ENCODE peak calls at places on chromosomes 11 and 22, in ten cellular contexts. D is fibroblast of pulmonary artery, B is coronary artery, S is cardiac muscle cell, G is epithelial cell of esophagus, O is colonic mucosa, Q is bronchial epithelial cell, L is MM.1S, Z is mucosa of descending colon, P is vagina. N is an unnamed sample.

GRCh38 chr11:67436459-67437081 is 912 bp downstream of the PTPRCAP start:
- DNase-seq in D (no peak), B (no peak), S (no peak), G (no peak), O (no peak), Q (no peak), L (no peak), Z (peak; percentile 68), P (no peak), N (peak; percentile 11)

GRCh38 chr11:46363455-46363920 is 16.2 kb downstream of the DGKZ start:
- DNase-seq in D (no peak), B (no peak), S (no peak), G (peak; percentile 79), O (no peak), Q (peak; percentile 69), L (no peak), Z (no peak), P (no peak), N (peak; percentile 53)

GRCh38 chr11:67627394-67627787 is 2.3 kb downstream of the NUDT8 start:
- DNase-seq in D (no peak), B (no peak), S (no peak), G (no peak), O (no peak), Q (no peak), L (no peak), Z (peak; percentile 25), P (no peak), N (no peak)

GRCh38 chr22:49566141-49566541 is 261.5 kb downstream of the BRD1 start:
- DNase-seq in D (no peak), B (peak; percentile 70), S (no peak), G (no peak), O (no peak), Q (no peak), L (no peak), Z (no peak), P (no peak), N (no peak)

GRCh38 chr22:36194971-36195370 is 6.6 kb downstream of the APOL4 start:
- DNase-seq in D (peak; percentile 85), B (peak; percentile 78), S (peak; percentile 75), G (peak; percentile 55), O (peak; percentile 45), Q (peak; percentile 43), L (peak; percentile 54), Z (peak; percentile 39), P (peak; percentile 89), N (peak; percentile 70)

GRCh38 chr11:65973439-65974110 is 12.0 kb downstream of the SART1 start:
- DNase-seq in D (no peak), B (no peak), S (no peak), G (peak; percentile 98), O (no peak), Q (peak; percentile 99), L (no peak), Z (no peak), P (no peak), N (peak; percentile 13)

GRCh38 chr11:34427171-34427805 is 11.4 kb upstream of the CAT start:
- DNase-seq in D (peak; percentile 53), B (no peak), S (peak; percentile 9), G (peak; percentile 90), O (no peak), Q (peak; percentile 87), L (no peak), Z (no peak), P (no peak), N (peak; percentile 89)

GRCh38 chr11:124402326-124402922 is 3.6 kb upstream of the OR8B3 start:
- DNase-seq in D (peak; percentile 92), B (no peak), S (peak; percentile 62), G (peak; percentile 91), O (peak; percentile 65), Q (peak; percentile 86), L (peak; percentile 64), Z (peak; percentile 35), P (no peak), N (peak; percentile 88)

GRCh38 chr11:14418801-14419417 is 59.9 kb upstream of the RRAS2 start:
- DNase-seq in D (peak; percentile 36), B (no peak), S (no peak), G (peak; percentile 71), O (peak; percentile 22), Q (peak; percentile 61), L (no peak), Z (no peak), P (no peak), N (no peak)

GRCh38 chr11:76380161-76380976 is 563 bp downstream of the THAP12 start:
- DNase-seq in D (peak; percentile 12), B (peak; percentile 78), S (peak; percentile 1), G (peak; percentile 29), O (peak; percentile 50), Q (peak; percentile 23), L (peak; percentile 40), Z (no peak), P (no peak), N (peak; percentile 16)

GRCh38 chr11:46916669-46917108 is 1.7 kb downstream of the LRP4 start:
- DNase-seq in D (peak; percentile 80), B (no peak), S (peak; percentile 87), G (peak; percentile 85), O (peak; percentile 62), Q (peak; percentile 73), L (no peak), Z (peak; percentile 55), P (no peak), N (peak; percentile 68)

GRCh38 chr11:86398106-86398505 is 23.4 kb downstream of the CCDC81 start:
- DNase-seq in D (no peak), B (no peak), S (no peak), G (no peak), O (no peak), Q (no peak), L (no peak), Z (no peak), P (no peak), N (no peak)

GRCh38 chr11:27296406-27296994 is 66.5 kb downstream of the CCDC34 start:
- DNase-seq in D (peak; percentile 79), B (no peak), S (peak; percentile 64), G (peak; percentile 75), O (no peak), Q (peak; percentile 69), L (peak; percentile 51), Z (no peak), P (no peak), N (peak; percentile 75)

GRCh38 chr22:18013436-18013835 is 10.9 kb downstream of the MICAL3 start:
- DNase-seq in D (no peak), B (no peak), S (no peak), G (no peak), O (no peak), Q (no peak), L (no peak), Z (no peak), P (no peak), N (no peak)

DNA sequence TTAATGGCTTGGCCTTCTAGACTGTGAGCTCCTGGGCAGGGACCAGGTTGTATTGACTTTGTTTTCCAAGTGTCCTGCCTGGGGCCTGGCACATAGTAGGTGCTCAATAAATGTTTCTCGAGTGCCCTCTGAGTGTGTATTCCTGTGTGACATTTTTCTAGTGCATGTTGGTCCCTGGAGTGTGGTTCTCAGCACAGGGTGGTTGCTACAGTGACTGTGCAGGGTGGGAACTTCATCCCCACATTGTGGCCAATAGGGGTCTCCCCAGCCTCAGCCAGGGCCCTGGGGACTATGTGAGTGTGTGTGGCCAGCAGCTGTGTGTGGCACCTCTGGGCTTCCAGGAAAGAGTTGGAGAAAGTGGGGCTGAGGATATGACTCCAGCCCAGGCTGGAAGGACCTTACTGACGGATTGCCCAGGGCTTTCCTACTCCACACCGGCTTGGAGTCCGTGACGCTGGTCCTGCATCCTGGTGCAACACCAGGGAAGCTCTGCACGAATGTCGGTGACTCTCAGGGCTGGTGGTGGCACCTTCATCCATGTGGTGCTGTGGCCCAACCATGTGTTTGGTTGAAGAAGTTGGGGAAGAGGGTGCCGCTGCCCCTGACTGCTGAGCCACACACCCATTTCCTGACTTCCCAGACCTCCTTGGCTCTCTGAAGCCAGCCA is 9.0 kb upstream of the MARK2 start:
- DNase-seq in D (peak; percentile 51), B (no peak), S (peak; percentile 60), G (no peak), O (no peak), Q (no peak), L (no peak), Z (no peak), P (no peak), N (peak; percentile 26)
- TF ChIP-seq CTCF in D (peak; percentile 36), B (no peak), S (peak; percentile 34), G (no peak), O (no peak), Q (no peak), L (peak; percentile 32), Z (no peak), P (no peak), N (peak; percentile 46)

GRCh38 chr11:118689503-118689851 is 10.0 kb upstream of the TREH start:
- DNase-seq in D (no peak), B (no peak), S (no peak), G (no peak), O (peak; percentile 38), Q (no peak), L (no peak), Z (no peak), P (no peak), N (no peak)
- H3K4me3 ChIP-seq in D (no peak overlapping the region), B (peak overlapping the region; percentile 70), S (no peak overlapping the region), G (no peak overlapping the region), O (peak overlapping the region; percentile 29), Q (peak overlapping the region; percentile 24), L (no peak overlapping the region), Z (no peak overlapping the region), P (peak overlapping the region; percentile 32), N (no peak overlapping the region)

DNA sequence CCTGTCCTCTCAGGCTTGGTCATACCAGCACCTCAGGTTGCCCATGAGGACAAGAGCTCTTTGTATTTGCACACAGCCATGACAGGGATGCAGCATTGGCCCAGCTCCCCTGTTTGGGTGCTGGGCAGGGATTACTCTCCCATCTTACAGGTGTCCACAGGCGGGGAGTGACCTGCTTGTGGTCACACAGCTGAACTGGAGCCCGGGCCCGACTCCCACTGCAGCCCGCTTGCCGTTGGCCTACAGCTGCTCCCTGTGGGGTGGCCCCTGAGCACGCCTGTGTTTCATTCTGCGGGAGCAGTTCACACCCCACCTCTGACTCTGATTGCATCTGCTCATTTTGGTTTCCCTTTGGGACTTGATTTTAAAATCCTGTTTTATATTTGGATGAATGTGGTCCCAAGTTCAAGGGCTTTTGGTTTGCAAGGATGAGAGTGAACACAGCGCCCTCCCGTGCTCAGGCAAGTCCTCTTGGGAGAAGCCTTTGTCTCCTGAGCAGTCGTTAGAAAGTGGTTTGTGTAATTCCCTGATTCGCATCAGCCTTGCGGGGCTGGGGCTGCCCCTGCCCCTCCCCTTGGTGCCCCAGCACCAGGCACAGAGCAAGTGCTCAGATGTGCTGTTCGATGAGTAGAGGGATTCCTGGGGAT is 9.3 kb downstream of the PICK1 start:
- DNase-seq in D (no peak), B (no peak), S (no peak), G (no peak), O (no peak), Q (no peak), L (no peak), Z (no peak), P (no peak), N (no peak)
- TF ChIP-seq CTCF in D (no peak), B (no peak), S (no peak), G (no peak), O (no peak), Q (no peak), L (no peak), Z (no peak), P (no peak), N (no peak)

DNA sequence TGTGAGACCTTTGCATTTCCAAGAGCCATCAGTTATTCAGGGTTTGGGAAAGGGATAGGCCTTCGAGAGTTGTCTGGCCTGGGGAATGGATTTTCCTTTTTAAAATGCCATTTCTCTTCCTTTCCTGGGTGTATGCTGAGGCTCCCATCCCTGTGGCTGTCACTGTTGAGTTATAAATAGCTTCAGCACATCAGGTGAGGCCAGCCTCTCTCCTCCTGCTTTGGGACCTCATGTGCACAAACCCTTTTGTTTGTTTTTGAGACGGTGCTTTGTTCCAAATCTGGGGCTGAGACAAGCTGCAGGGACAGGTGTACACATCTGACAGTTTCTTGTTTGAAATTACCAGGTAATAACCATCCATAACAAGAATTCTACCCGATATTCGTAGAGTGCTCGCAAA is 1.3 kb downstream of the TEF start:
- DNase-seq in D (no peak), B (no peak), S (no peak), G (no peak), O (no peak), Q (no peak), L (no peak), Z (no peak), P (no peak), N (no peak)
- H3K4me3 ChIP-seq in D (no peak overlapping the region), B (peak overlapping the region; percentile 78), S (peak overlapping the region; percentile 57), G (peak overlapping the region; percentile 75), O (peak overlapping the region; percentile 61), Q (peak overlapping the region; percentile 80), L (no peak overlapping the region), Z (no peak overlapping the region), P (peak overlapping the region; percentile 78), N (peak overlapping the region; percentile 66)

N was measured in astrocyte of the spinal cord.